ENCODE peak calls at places on chromosomes 12 and 14, in nine cellular contexts. E, G, D, M, X, O, Z, C and V are unnamed samples.

GRCh38 chr12:62269464-62270228 is 9.4 kb downstream of the USP15 start:
- DNase-seq in X (no peak), D (no peak), C (no peak), O (no peak), M (no peak), G (no peak), Z (no peak), E (no peak), V (no peak)

GRCh38 chr14:36493761-36494160 is 26.3 kb downstream of the NKX2-1 start:
- DNase-seq in M (no peak), X (no peak), Z (no peak), C (no peak), E (no peak), D (no peak), O (no peak), G (peak; percentile 46), V (no peak)

GRCh38 chr12:24600996-24601395 is 347.9 kb downstream of the BCAT1 start:
- DNase-seq in M (no peak), X (no peak), G (no peak), D (no peak), E (no peak), C (no peak), Z (no peak), O (no peak), V (no peak)

GRCh38 chr12:77079631-77080030 is 14.3 kb upstream of the E2F7 start:
- DNase-seq in G (no peak), O (no peak), C (no peak), M (no peak), E (no peak), X (no peak), Z (no peak), D (no peak), V (no peak)

GRCh38 chr12:66555113-66555512 is 123.8 kb downstream of the GRIP1 start:
- DNase-seq in C (no peak), G (no peak), E (no peak), Z (no peak), X (no peak), M (no peak), D (no peak), O (no peak), V (no peak)

GRCh38 chr14:102256691-102257090 is 48.3 kb downstream of the MOK start:
- DNase-seq in M (no peak), O (no peak), D (no peak), C (no peak), X (no peak), E (no peak), G (no peak), Z (no peak), V (no peak)

GRCh38 chr14:71371711-71372396 is 464.6 kb downstream of the PCNX1 start:
- DNase-seq in Z (no peak), G (no peak), O (peak; percentile 15), D (no peak), E (no peak), M (no peak), X (no peak), C (peak; percentile 3), V (no peak)

GRCh38 chr12:64814432-64814831 is 10.0 kb upstream of the TBC1D30 start:
- DNase-seq in E (peak; percentile 15), G (no peak), C (no peak), X (peak; percentile 36), Z (no peak), D (no peak), M (no peak), O (no peak), V (peak; percentile 26)

GRCh38 chr12:125214289-125214688 is 149.1 kb downstream of the AACS start:
- DNase-seq in Z (no peak), X (no peak), C (no peak), D (no peak), O (no peak), G (no peak), E (no peak), M (no peak), V (no peak)

GRCh38 chr12:132740652-132741051 is 21.0 kb downstream of the ANKLE2 start:
- DNase-seq in E (no peak), Z (no peak), G (no peak), M (no peak), O (no peak), C (no peak), D (no peak), X (no peak), V (no peak)

GRCh38 chr14:97538749-97539388 is 741.7 kb downstream of the VRK1 start:
- DNase-seq in G (no peak), C (no peak), Z (no peak), D (no peak), M (no peak), O (no peak), X (no peak), E (no peak), V (no peak)

GRCh38 chr14:36256131-36256801 is 64.2 kb downstream of the MBIP start:
- DNase-seq in X (no peak), C (peak; percentile 35), Z (no peak), M (no peak), G (no peak), O (peak; percentile 24), D (no peak), E (no peak), V (no peak)

GRCh38 chr12:122732170-122732569 is 1.5 kb upstream of the HCAR1 start:
- DNase-seq in M (peak; percentile 17), O (no peak), D (no peak), Z (no peak), E (no peak), X (no peak), G (no peak), C (no peak), V (no peak)

GRCh38 chr12:105672576-105672975 is 342.1 kb downstream of the C12orf75 start:
- DNase-seq in C (no peak), D (no peak), X (no peak), M (no peak), Z (no peak), O (no peak), G (no peak), E (no peak), V (no peak)

GRCh38 chr14:61403411-61403810 is 82.0 kb downstream of the PRKCH start:
- DNase-seq in X (no peak), Z (no peak), O (no peak), G (no peak), E (no peak), M (peak; percentile 60), C (no peak), D (no peak), V (no peak)

GRCh38 chr12:106066051-106066705 is 72.6 kb downstream of the NUAK1 start:
- DNase-seq in Z (no peak), O (no peak), X (no peak), C (no peak), D (no peak), G (no peak), E (no peak), M (no peak), V (no peak)

GRCh38 chr12:26196424-26196722 is 1.0 kb downstream of the SSPN start:
- DNase-seq in X (no peak), M (no peak), G (no peak), O (peak; percentile 19), E (no peak), C (no peak), D (no peak), Z (no peak), V (no peak)

GRCh38 chr14:32319368-32320049 is 9.6 kb upstream of the AKAP6 start:
- DNase-seq in M (no peak), D (no peak), C (no peak), E (no peak), G (no peak), O (no peak), X (peak; percentile 44), Z (no peak), V (no peak)

GRCh38 chr12:143964-144649 is 69.8 kb downstream of the SLC6A12 start:
- DNase-seq in G (peak; percentile 42), M (no peak), E (no peak), Z (no peak), O (peak; percentile 87), X (no peak), C (no peak), D (peak; percentile 31), V (peak; percentile 74)

GRCh38 chr12:85673921-85674420 is 162.2 kb downstream of the RASSF9 start:
- DNase-seq in E (no peak), C (no peak), O (no peak), Z (no peak), X (no peak), M (no peak), D (no peak), G (no peak), V (no peak)

GRCh38 chr12:28017873-28018255 is 45.3 kb upstream of the PTHLH start:
- DNase-seq in O (no peak), G (no peak), D (no peak), M (no peak), E (no peak), X (no peak), Z (no peak), C (no peak), V (no peak)

GRCh38 chr14:23321572-23322547 is 603 bp downstream of the PABPN1 start:
- DNase-seq in Z (peak; percentile 42), E (no peak), M (peak; percentile 38), D (peak; percentile 77), G (peak; percentile 58), O (peak; percentile 66), X (peak; percentile 15), C (no peak), V (peak; percentile 57)

GRCh38 chr14:47186491-47186890 is 488.9 kb downstream of the MDGA2 start:
- DNase-seq in M (no peak), E (no peak), X (no peak), O (no peak), D (no peak), Z (no peak), G (no peak), C (no peak), V (no peak)

GRCh38 chr14:57495409-57495808 is 1.8 kb upstream of the CCDC198 start:
- DNase-seq in D (no peak), O (no peak), M (no peak), X (no peak), E (no peak), G (no peak), Z (no peak), C (no peak), V (no peak)

GRCh38 chr14:64209428-64210165 is 84.6 kb downstream of the ESR2 start:
- DNase-seq in M (no peak), O (no peak), X (no peak), C (no peak), D (no peak), Z (no peak), G (no peak), E (no peak), V (no peak)

GRCh38 chr14:35369701-35370191 is 34.8 kb downstream of the NFKBIA start:
- DNase-seq in D (no peak), E (peak; percentile 12), C (no peak), X (peak; percentile 25), G (no peak), M (no peak), O (no peak), Z (no peak), V (peak; percentile 23)

GRCh38 chr12:106997916-106998315 is 11.0 kb upstream of the MTERF2 start:
- DNase-seq in D (no peak), C (no peak), X (no peak), E (no peak), O (no peak), Z (no peak), M (no peak), G (no peak), V (no peak)

GRCh38 chr14:78448483-78449094 is 278.4 kb downstream of the NRXN3 start:
- DNase-seq in C (peak; percentile 22), X (peak; percentile 59), Z (peak; percentile 19), D (peak; percentile 61), M (no peak), O (peak; percentile 59), G (peak; percentile 71), E (peak; percentile 28), V (peak; percentile 37)

GRCh38 chr14:102694530-102695171 is 82.6 kb upstream of the TRAF3 start:
- DNase-seq in C (peak; percentile 55), M (peak; percentile 65), E (peak; percentile 77), O (peak; percentile 91), D (peak; percentile 56), G (peak; percentile 90), Z (peak; percentile 20), X (peak; percentile 78), V (peak; percentile 59)

GRCh38 chr14:69107407-69108003 is 45.4 kb downstream of the DCAF5 start:
- DNase-seq in C (peak; percentile 28), E (peak; percentile 43), M (peak; percentile 44), Z (no peak), O (peak; percentile 78), D (peak; percentile 70), G (peak; percentile 68), X (peak; percentile 66), V (peak; percentile 58)

GRCh38 chr12:57138526-57139272 is 8.7 kb downstream of the LRP1-AS start:
- DNase-seq in C (no peak), E (no peak), X (no peak), D (no peak), O (peak; percentile 60), M (no peak), G (no peak), Z (no peak), V (no peak)